ENCODE peak calls at places on chromosomes 1 and 21, in seven cellular contexts. K is mammary epithelial cell, T is uterus, A is heart left ventricle, U is GM23248, O is A549, D is small intestine. J is an unnamed sample. For H3K4me1, the result is how much of the 10 kb centered on the place peaks cover.

GRCh38 chr21:32772281-32773047 is 909 bp upstream of the PAXBP1 start:
- DNase-seq in K (peak), T (peak), A (no peak), U (peak), O (peak), D (peak), J (peak)

GRCh38 chr1:68028566-68028965 is 21.9 kb downstream of the DIRAS3 start:
- DNase-seq in K (no peak), T (no peak), A (no peak), U (no peak), O (no peak), D (no peak), J (no peak)

GRCh38 chr1:89734437-89734836 is 86.4 kb upstream of the LRRC8D start:
- DNase-seq in K (no peak), T (no peak), A (no peak), U (peak), O (no peak), D (no peak), J (no peak)

GRCh38 chr1:173861731-173862145 is 6.1 kb downstream of the GAS5 start:
- DNase-seq in K (peak), T (no peak), A (no peak), U (no peak), O (no peak), D (no peak), J (no peak)

GRCh38 chr1:3943123-3943431 is 43.0 kb upstream of the C1orf174 start:
- DNase-seq in K (no peak), T (no peak), A (no peak), U (no peak), O (no peak), D (no peak), J (no peak)

GRCh38 chr1:30518696-30519095 is 204.7 kb downstream of the MATN1 start:
- DNase-seq in K (peak), T (no peak), A (no peak), U (peak), O (no peak), D (no peak), J (no peak)

GRCh38 chr1:67390041-67390887 is 39.9 kb downstream of the SERBP1 start:
- DNase-seq in K (peak), T (no peak), A (no peak), U (peak), O (no peak), D (no peak), J (no peak)

GRCh38 chr1:180636138-180636537 is 4.3 kb downstream of the XPR1 start:
- DNase-seq in K (peak), T (no peak), A (no peak), U (no peak), O (no peak), D (peak), J (no peak)

GRCh38 chr21:42369821-42370220 is 3.5 kb upstream of the TFF1 start:
- DNase-seq in K (no peak), T (no peak), A (no peak), U (no peak), O (no peak), D (no peak), J (no peak)

GRCh38 chr1:119435061-119435460 is 20.1 kb downstream of the HSD3B2 start:
- DNase-seq in K (peak), T (no peak), A (no peak), U (peak), O (no peak), D (no peak), J (no peak)

GRCh38 chr1:43005460-43006351 is 47.0 kb upstream of the SLC2A1 start:
- DNase-seq in K (no peak), T (no peak), A (no peak), U (no peak), O (no peak), D (no peak), J (no peak)

GRCh38 chr1:22291926-22292788 is 149.3 kb upstream of the WNT4 start:
- DNase-seq in K (no peak), T (no peak), A (no peak), U (no peak), O (no peak), D (peak), J (peak)

GRCh38 chr1:100265562-100265930 is 470 bp upstream of the RTCA start:
- DNase-seq in K (peak), T (no peak), A (no peak), U (peak), O (no peak), D (peak), J (no peak)

GRCh38 chr21:41765393-41765950 is 1.4 kb downstream of the RIPK4 start:
- DNase-seq in K (no peak), T (no peak), A (no peak), U (no peak), O (no peak), D (no peak), J (no peak)

GRCh38 chr1:55702064-55702463 is 486.9 kb upstream of the USP24 start:
- DNase-seq in K (peak), T (no peak), A (no peak), U (peak), O (no peak), D (peak), J (no peak)

GRCh38 chr1:227174136-227174535 is 144.2 kb downstream of the CDC42BPA start:
- DNase-seq in K (peak), T (no peak), A (no peak), U (peak), O (no peak), D (no peak), J (no peak)

GRCh38 chr1:214476229-214476957 is 75.0 kb downstream of the PTPN14 start:
- DNase-seq in K (peak), T (no peak), A (no peak), U (peak), O (no peak), D (no peak), J (no peak)

GRCh38 chr21:33028759-33029511 is 3.2 kb downstream of the OLIG2 start:
- DNase-seq in K (no peak), T (no peak), A (no peak), U (peak), O (no peak), D (no peak), J (no peak)

GRCh38 chr1:231828182-231828920 is 201.8 kb downstream of the DISC1 start:
- DNase-seq in K (peak), T (no peak), A (no peak), U (peak), O (peak), D (no peak), J (peak)

GRCh38 chr1:160637821-160638539 is 8.9 kb downstream of the SLAMF1 start:
- DNase-seq in K (no peak), T (no peak), A (no peak), U (no peak), O (no peak), D (peak), J (no peak)

GRCh38 chr1:160636547-160636946 is 10.3 kb downstream of the SLAMF1 start:
- DNase-seq in K (no peak), T (no peak), A (no peak), U (no peak), O (no peak), D (no peak), J (no peak)

GRCh38 chr1:160634543-160635491 is 12.0 kb downstream of the SLAMF1 start:
- DNase-seq in K (no peak), T (no peak), A (no peak), U (no peak), O (no peak), D (no peak), J (no peak)

GRCh38 chr1:160637065-160637464 is 9.8 kb downstream of the SLAMF1 start:
- DNase-seq in K (no peak), T (no peak), A (no peak), U (no peak), O (no peak), D (no peak), J (no peak)

GRCh38 chr1:160636076-160636475 is 10.8 kb downstream of the SLAMF1 start:
- DNase-seq in K (no peak), T (no peak), A (no peak), U (no peak), O (no peak), D (no peak), J (no peak)
- H3K4me1 ChIP-seq in K (under half), T (under half), A (under half), U (under half), O (under half), D (under half), J (under half)

GRCh38 chr1:11680270-11681070 is 478 bp downstream of the MAD2L2 start:
- DNase-seq in K (no peak), T (no peak), A (no peak), U (no peak), O (peak), D (no peak), J (no peak)
- H3K27ac ChIP-seq in K (peak), T (peak), A (peak), U (peak), O (peak), D (peak), J (peak)

DNA sequence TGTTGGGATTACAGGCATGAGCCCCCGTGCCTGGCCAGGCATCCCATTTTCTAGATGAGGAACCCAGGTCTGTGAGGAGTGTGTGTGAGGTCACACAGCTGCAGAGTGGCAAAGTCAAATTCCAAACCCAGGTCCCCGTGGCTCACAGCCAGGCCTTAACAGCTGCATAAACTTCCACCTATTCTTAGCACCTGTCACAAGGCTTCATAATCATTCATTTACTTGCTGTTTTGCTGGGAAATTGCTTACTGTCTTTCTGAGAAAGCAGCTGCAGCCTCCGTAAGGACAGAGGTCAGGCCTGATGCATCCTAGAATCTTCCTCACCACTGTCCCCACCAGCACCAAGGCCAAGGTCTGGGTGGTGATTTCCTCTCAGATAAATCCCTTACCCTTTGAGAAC is 70.2 kb upstream of the SELENON start:
- DNase-seq in K (no peak), T (no peak), A (no peak), U (no peak), O (no peak), D (no peak), J (peak)
- H3K4me1 ChIP-seq in K (under half), T (under half), A (under half), U (under half), O (under half), D (under half), J (under half)

GRCh38 chr1:41664861-41665640 is 180.6 kb upstream of the EDN2 start:
- DNase-seq in K (peak), T (no peak), A (no peak), U (peak), O (peak), D (no peak), J (no peak)
- H3K27ac ChIP-seq in K (no peak), T (no peak), A (no peak), U (no peak), O (no peak), D (no peak), J (no peak)

DNA sequence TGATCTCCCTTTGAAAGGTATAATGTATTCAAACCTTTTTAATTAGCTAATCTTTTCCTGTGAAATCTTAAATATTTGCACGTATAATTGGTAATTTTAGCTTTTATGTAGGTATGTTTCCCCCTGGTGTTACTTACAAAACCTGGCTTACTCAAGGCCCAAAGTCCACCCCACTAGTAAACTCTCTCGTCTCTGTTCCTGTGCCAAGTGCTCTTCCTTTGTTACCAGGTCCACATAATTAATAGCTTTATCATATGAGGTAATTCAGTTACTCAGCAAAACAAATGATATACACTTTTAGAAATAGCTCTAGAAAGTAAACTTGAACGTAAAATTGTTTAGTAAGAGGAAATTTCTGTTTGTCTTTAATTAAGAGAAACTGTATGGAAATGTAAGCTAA is 36.7 kb downstream of the NFIA start:
- DNase-seq in K (no peak), T (no peak), A (no peak), U (no peak), O (no peak), D (peak), J (no peak)
- H3K4me1 ChIP-seq in K (under half), T (under half), A (half or more), U (under half), O (half or more), D (under half), J (half or more)

J was measured in adrenal gland.